ENCODE peak calls at places on chromosomes 12 and 14, in ten cellular contexts. T, L, H, Y, E, P, O, U, X and F are unnamed samples.

GRCh38 chr14:74563621-74564159 is 48.3 kb downstream of the LTBP2 start:
- DNase-seq in T (no peak), L (no peak), H (no peak), Y (no peak), E (no peak), P (no peak), O (no peak), U (no peak), X (no peak), F (no peak)

GRCh38 chr14:57714487-57714899 is 151.4 kb downstream of the SLC35F4 start:
- DNase-seq in T (no peak), L (no peak), H (no peak), Y (no peak), E (no peak), P (no peak), O (no peak), U (peak; percentile 8), X (no peak), F (no peak)

GRCh38 chr12:90250766-90251165 is 542.1 kb upstream of the ATP2B1 start:
- DNase-seq in T (no peak), L (no peak), H (no peak), Y (no peak), E (no peak), P (no peak), O (no peak), U (no peak), X (no peak), F (no peak)

GRCh38 chr12:6825398-6826124 is 2.6 kb upstream of the P3H3 start:
- DNase-seq in T (peak; percentile 95), L (peak; percentile 98), H (peak; percentile 33), Y (peak; percentile 69), E (peak; percentile 76), P (peak; percentile 83), O (peak; percentile 76), U (peak; percentile 76), X (no peak), F (peak; percentile 83)

GRCh38 chr12:21350975-21351374 is 16.3 kb upstream of the SLCO1A2 start:
- DNase-seq in T (no peak), L (peak; percentile 40), H (no peak), Y (no peak), E (no peak), P (no peak), O (no peak), U (no peak), X (no peak), F (no peak)

GRCh38 chr12:65810036-65810435 is 14.2 kb upstream of the HMGA2 start:
- DNase-seq in T (peak; percentile 35), L (no peak), H (no peak), Y (no peak), E (no peak), P (no peak), O (no peak), U (no peak), X (no peak), F (no peak)

GRCh38 chr12:94276725-94277124 is 128.3 kb downstream of the PLXNC1 start:
- DNase-seq in T (no peak), L (no peak), H (no peak), Y (no peak), E (no peak), P (no peak), O (no peak), U (no peak), X (no peak), F (no peak)

GRCh38 chr14:58944226-58944769 is 244.2 kb upstream of the DAAM1 start:
- DNase-seq in T (no peak), L (no peak), H (no peak), Y (no peak), E (no peak), P (no peak), O (no peak), U (peak; percentile 87), X (no peak), F (no peak)

GRCh38 chr14:92984896-92985295 is 61.9 kb downstream of the CHGA start:
- DNase-seq in T (no peak), L (peak; percentile 63), H (no peak), Y (no peak), E (no peak), P (no peak), O (no peak), U (no peak), X (no peak), F (no peak)

GRCh38 chr14:52961060-52961639 is 10.3 kb upstream of the FERMT2 start:
- DNase-seq in T (peak; percentile 77), L (peak; percentile 41), H (peak; percentile 32), Y (peak; percentile 38), E (peak; percentile 51), P (peak; percentile 60), O (peak; percentile 30), U (peak; percentile 69), X (no peak), F (peak; percentile 65)

GRCh38 chr12:15155271-15155670 is 65.9 kb downstream of the RERG start:
- DNase-seq in T (no peak), L (no peak), H (no peak), Y (no peak), E (no peak), P (no peak), O (no peak), U (no peak), X (no peak), F (no peak)

GRCh38 chr12:45988259-45988658 is 2.1 kb downstream of the SCAF11 start:
- DNase-seq in T (peak; percentile 17), L (no peak), H (no peak), Y (no peak), E (no peak), P (no peak), O (no peak), U (no peak), X (no peak), F (peak; percentile 23)

GRCh38 chr14:64970776-64971451 is 1.2 kb downstream of the RAB15 start:
- DNase-seq in T (peak; percentile 30), L (no peak), H (no peak), Y (no peak), E (no peak), P (no peak), O (no peak), U (no peak), X (no peak), F (no peak)

GRCh38 chr12:49702676-49703228 is 4.5 kb downstream of the FMNL3 start:
- DNase-seq in T (no peak), L (no peak), H (no peak), Y (no peak), E (no peak), P (no peak), O (no peak), U (no peak), X (no peak), F (no peak)

GRCh38 chr12:75553398-75553797 is 42.0 kb upstream of the KRR1 start:
- DNase-seq in T (no peak), L (no peak), H (no peak), Y (no peak), E (no peak), P (no peak), O (no peak), U (no peak), X (no peak), F (no peak)

GRCh38 chr14:102333795-102334415 is 14.4 kb downstream of the ZNF839 start:
- DNase-seq in T (no peak), L (no peak), H (no peak), Y (no peak), E (no peak), P (no peak), O (no peak), U (no peak), X (no peak), F (no peak)

GRCh38 chr12:92462527-92462926 is 240.3 kb upstream of the PLEKHG7 start:
- DNase-seq in T (no peak), L (no peak), H (no peak), Y (no peak), E (no peak), P (no peak), O (no peak), U (no peak), X (no peak), F (no peak)

GRCh38 chr12:6435941-6436715 is 8.6 kb upstream of the CD27 start:
- DNase-seq in T (no peak), L (no peak), H (no peak), Y (no peak), E (no peak), P (no peak), O (no peak), U (no peak), X (no peak), F (no peak)

GRCh38 chr12:50764116-50764860 is 387 bp downstream of the ATF1 start:
- DNase-seq in T (peak; percentile 83), L (no peak), H (no peak), Y (peak; percentile 69), E (peak; percentile 80), P (peak; percentile 79), O (peak; percentile 81), U (peak; percentile 74), X (no peak), F (no peak)

GRCh38 chr12:75995691-75996090 is 35.9 kb downstream of the PHLDA1 start:
- DNase-seq in T (no peak), L (no peak), H (no peak), Y (no peak), E (no peak), P (no peak), O (no peak), U (no peak), X (no peak), F (no peak)

GRCh38 chr14:72737560-72737943 is 156.3 kb downstream of the DPF3 start:
- DNase-seq in T (peak; percentile 47), L (no peak), H (no peak), Y (no peak), E (no peak), P (no peak), O (no peak), U (no peak), X (no peak), F (no peak)

GRCh38 chr12:49626836-49627235 is 3.5 kb downstream of the PRPF40B start:
- DNase-seq in T (no peak), L (no peak), H (no peak), Y (no peak), E (no peak), P (no peak), O (no peak), U (no peak), X (no peak), F (no peak)